ENCODE peak calls at places on chromosomes 7 and 10, in seven cellular contexts. T is mammary epithelial cell, I is A549, Y is heart right ventricle, O is cardiac muscle cell, S is dorsolateral prefrontal cortex, K is H1. G is an unnamed sample.

GRCh38 chr7:137925754-137926153 is 76.1 kb downstream of the CREB3L2 start:
- DNase-seq in T (no peak), O (peak), S (no peak), I (no peak), Y (no peak), K (no peak), G (no peak)

GRCh38 chr10:103752680-103753248 is 102.6 kb downstream of the SH3PXD2A start:
- DNase-seq in T (no peak), I (no peak), Y (no peak), K (peak), O (no peak), S (no peak), G (peak)

GRCh38 chr10:4663162-4663992 is 162.6 kb upstream of the AKR1E2 start:
- DNase-seq in S (peak), O (peak), K (no peak), Y (peak), T (peak), I (peak), G (peak)

GRCh38 chr10:132106431-132106830 is 40.7 kb downstream of the JAKMIP3 start:
- DNase-seq in T (no peak), K (peak), O (no peak), Y (no peak), S (no peak), I (no peak), G (no peak)

GRCh38 chr10:123377883-123378282 is 223.7 kb downstream of the BUB3 start:
- DNase-seq in Y (no peak), S (no peak), O (no peak), I (no peak), K (no peak), T (peak), G (no peak)

GRCh38 chr7:108114117-108114841 is 15.9 kb downstream of the LAMB4 start:
- DNase-seq in O (peak), K (peak), I (peak), T (peak), Y (peak), S (no peak), G (peak)

GRCh38 chr7:132220060-132220459 is 356.2 kb downstream of the PLXNA4 start:
- DNase-seq in K (no peak), I (no peak), S (no peak), T (no peak), Y (no peak), O (no peak), G (no peak)

GRCh38 chr10:121127151-121127906 is 276.2 kb downstream of the WDR11 start:
- DNase-seq in Y (no peak), T (no peak), S (no peak), I (no peak), O (peak), K (no peak), G (no peak)

GRCh38 chr7:13169356-13169755 is 481.9 kb downstream of the ARL4A start:
- DNase-seq in S (no peak), Y (no peak), T (no peak), I (no peak), O (no peak), K (no peak), G (no peak)

GRCh38 chr7:139650429-139651100 is 127.1 kb downstream of the CLEC2L start:
- DNase-seq in I (no peak), T (peak), O (peak), Y (peak), S (no peak), K (no peak), G (no peak)

GRCh38 chr10:129761981-129762956 is 201.8 kb downstream of the EBF3 start:
- DNase-seq in T (no peak), K (peak), Y (no peak), I (no peak), O (no peak), S (no peak), G (no peak)

GRCh38 chr10:98041352-98042043 is 11.1 kb upstream of the CRTAC1 start:
- DNase-seq in Y (peak), I (peak), K (peak), S (peak), T (peak), O (peak), G (peak)

GRCh38 chr7:134327896-134328295 is 11.2 kb upstream of the SLC35B4 start:
- DNase-seq in K (peak), O (peak), Y (no peak), I (peak), S (no peak), T (peak), G (peak)

GRCh38 chr10:15037691-15038090 is 6.1 kb upstream of the OLAH start:
- DNase-seq in Y (no peak), K (no peak), S (no peak), T (no peak), O (no peak), I (no peak), G (no peak)

GRCh38 chr10:132142396-132143161 is 44.2 kb upstream of the DPYSL4 start:
- DNase-seq in O (peak), Y (no peak), I (peak), K (peak), S (peak), T (peak), G (peak)

GRCh38 chr7:31437466-31437865 is 76.4 kb upstream of the ITPRID1 start:
- DNase-seq in O (no peak), I (no peak), S (no peak), T (no peak), Y (no peak), K (no peak), G (no peak)

GRCh38 chr10:35884657-35885071 is 242.6 kb upstream of the FZD8 start:
- DNase-seq in S (no peak), I (no peak), K (no peak), O (peak), T (no peak), Y (no peak), G (no peak)

GRCh38 chr7:95213809-95214492 is 110.4 kb downstream of the PON1 start:
- DNase-seq in T (no peak), K (no peak), O (no peak), I (no peak), S (peak), Y (peak), G (peak)

GRCh38 chr10:61346946-61347345 is 106.2 kb downstream of the TMEM26 start:
- DNase-seq in T (no peak), S (no peak), Y (no peak), O (no peak), I (no peak), K (no peak), G (no peak)

GRCh38 chr10:128723631-128724205 is 597.5 kb upstream of the MKI67 start:
- DNase-seq in O (no peak), I (no peak), K (no peak), S (no peak), T (no peak), Y (no peak), G (no peak)

GRCh38 chr7:29480934-29481625 is 82.6 kb upstream of the PRR15 start:
- DNase-seq in K (no peak), S (no peak), T (no peak), O (no peak), Y (no peak), I (no peak), G (no peak)

GRCh38 chr7:54932818-54933543 is 85.8 kb upstream of the EGFR start:
- DNase-seq in I (peak), Y (peak), K (peak), T (peak), O (peak), S (peak), G (peak)

GRCh38 chr7:44881610-44882009 is 3.7 kb downstream of the PURB start:
- DNase-seq in K (no peak), I (no peak), O (peak), Y (no peak), T (peak), S (no peak), G (peak)

GRCh38 chr10:30443049-30443448 is 9.1 kb downstream of the MAP3K8 start:
- DNase-seq in O (no peak), T (no peak), I (no peak), Y (no peak), K (no peak), S (no peak), G (no peak)

GRCh38 chr7:5767066-5767465 is 14.4 kb downstream of the RNF216 start:
- DNase-seq in Y (no peak), I (no peak), O (no peak), S (no peak), K (no peak), T (no peak), G (no peak)

GRCh38 chr10:131584286-131584685 is 272.8 kb upstream of the TCERG1L start:
- DNase-seq in S (peak), I (no peak), K (no peak), O (no peak), Y (no peak), T (no peak), G (no peak)

DNA sequence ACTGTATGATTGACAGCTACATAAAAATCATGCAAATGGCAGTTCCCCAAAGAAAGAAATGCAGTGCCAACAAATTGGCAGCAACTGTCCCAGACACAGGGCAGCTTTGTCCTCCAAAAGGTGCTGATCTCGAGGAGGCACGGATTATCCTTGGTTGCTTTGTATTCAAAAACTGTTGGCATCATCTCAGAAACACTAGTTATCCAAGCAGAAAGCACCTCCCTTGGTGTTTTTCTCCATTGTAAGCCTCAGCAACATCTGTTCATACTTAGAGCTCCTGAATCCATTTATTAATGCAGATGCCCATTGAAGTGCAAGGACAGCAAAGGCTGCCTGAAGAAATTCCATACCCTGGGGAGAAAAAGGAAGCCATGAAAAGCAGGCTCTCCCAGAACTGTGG is 1.1 kb upstream of the NPS start:
- DNase-seq in Y (no peak), K (no peak), I (no peak), S (no peak), O (no peak), T (no peak), G (no peak)
- TF ChIP-seq CTCF in Y (no peak), K (no peak), I (no peak), S (no peak), O (no peak), T (no peak), G (no peak)

DNA sequence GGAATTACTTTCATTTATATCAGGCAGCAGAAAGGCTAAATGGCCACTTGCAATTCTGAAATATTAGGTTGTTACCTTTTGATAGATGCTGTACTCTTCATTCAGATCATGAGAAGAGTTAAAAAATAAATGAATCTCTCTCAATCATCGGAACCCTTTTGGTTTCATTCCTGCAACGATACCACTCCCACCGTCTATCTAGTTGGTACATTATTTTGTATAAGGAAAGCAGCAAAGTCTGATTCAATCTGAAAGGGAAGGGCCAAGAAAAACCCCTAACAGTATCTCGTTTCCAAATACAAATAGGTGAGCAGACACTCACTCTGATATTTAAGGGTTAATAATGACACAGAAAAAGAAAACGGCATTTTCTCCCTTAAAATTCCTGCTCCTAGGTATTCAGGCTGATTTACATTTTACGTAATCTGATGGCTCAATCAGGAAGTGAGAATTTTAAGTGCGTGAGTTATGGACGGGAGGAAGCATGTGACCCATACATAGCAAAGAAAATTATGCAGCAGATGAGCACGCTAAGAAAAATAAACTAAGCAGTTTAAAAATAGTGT is 209.4 kb upstream of the KLF14 start:
- DNase-seq in I (peak), K (no peak), O (no peak), T (peak), S (no peak), Y (no peak), G (peak)
- H3K4me3 ChIP-seq in I (peak), K (no peak), O (no peak), T (peak), S (peak), Y (peak), G (no peak)

DNA sequence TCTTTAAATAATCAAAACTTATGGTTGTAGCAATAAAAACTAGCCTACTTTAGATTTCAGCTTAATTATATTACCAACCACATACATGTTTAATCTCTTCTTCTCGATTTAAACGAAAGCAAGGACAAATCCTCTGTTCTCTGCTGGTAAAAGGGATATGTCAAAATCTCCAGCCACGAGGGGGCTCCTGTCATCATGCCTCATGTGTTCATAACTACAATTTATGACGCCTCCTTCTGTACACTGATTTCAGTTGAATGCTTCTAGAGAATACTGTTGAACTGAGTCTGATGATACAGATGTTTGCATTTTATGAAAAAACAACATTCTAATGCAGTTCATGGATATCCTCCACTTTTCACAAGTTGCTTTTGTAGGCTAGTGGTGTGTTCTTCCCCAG is 220.0 kb upstream of the DPP6 start:
- DNase-seq in I (no peak), K (no peak), Y (no peak), O (no peak), S (no peak), T (no peak), G (no peak)
- TF ChIP-seq CTCF in I (no peak), K (no peak), Y (no peak), O (no peak), S (no peak), T (no peak), G (no peak)

DNA sequence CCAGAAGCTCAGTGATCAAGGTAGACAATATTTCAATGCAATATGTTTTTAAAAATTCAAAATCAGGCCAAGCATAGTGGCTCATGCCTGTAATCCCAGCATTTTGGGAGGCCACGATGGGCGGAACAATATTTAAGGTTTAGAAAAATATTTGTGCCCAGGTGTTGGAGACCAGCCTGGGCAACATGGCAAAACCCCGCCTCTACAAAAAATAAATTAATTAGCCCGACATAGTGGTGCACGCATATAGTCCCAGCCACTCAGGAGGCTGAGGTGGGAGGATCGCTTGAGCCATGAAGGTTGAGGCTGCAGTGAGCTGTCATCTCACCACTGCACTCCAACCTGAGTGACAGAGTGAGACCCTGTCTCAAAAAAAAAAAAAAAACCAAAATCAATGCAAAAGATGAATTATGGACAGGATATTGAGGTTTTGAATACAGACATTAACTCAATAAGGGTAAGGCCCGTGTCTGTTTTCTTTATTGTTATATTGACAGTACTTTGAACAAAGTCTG is 913 bp upstream of the IFIT5 start:
- DNase-seq in T (no peak), I (no peak), S (no peak), K (no peak), O (no peak), Y (no peak), G (no peak)
- H3K4me3 ChIP-seq in T (no peak), I (no peak), S (peak), K (peak), O (no peak), Y (no peak), G (no peak)

GRCh38 chr7:38881015-38881414 is 28.0 kb downstream of the VPS41 start:
- DNase-seq in S (no peak), Y (no peak), T (no peak), O (no peak), K (no peak), I (no peak), G (no peak)
- TF ChIP-seq CTCF in S (no peak), Y (no peak), T (no peak), O (no peak), K (peak), I (no peak), G (no peak)

GRCh38 chr10:110067960-110068770 is 60.4 kb downstream of the ADD3 start:
- DNase-seq in K (no peak), Y (peak), O (no peak), T (no peak), I (no peak), S (no peak), G (no peak)

GRCh38 chr10:110065269-110065668 is 57.5 kb downstream of the ADD3 start:
- DNase-seq in Y (no peak), T (no peak), I (no peak), O (no peak), K (no peak), S (no peak), G (no peak)

GRCh38 chr10:110068780-110069179 is 61.0 kb downstream of the ADD3 start:
- DNase-seq in I (no peak), T (no peak), Y (no peak), S (no peak), O (no peak), K (no peak), G (no peak)

GRCh38 chr10:110074298-110074697 is 66.5 kb downstream of the ADD3 start:
- DNase-seq in I (no peak), K (no peak), T (no peak), O (peak), Y (no peak), S (no peak), G (peak)

DNA sequence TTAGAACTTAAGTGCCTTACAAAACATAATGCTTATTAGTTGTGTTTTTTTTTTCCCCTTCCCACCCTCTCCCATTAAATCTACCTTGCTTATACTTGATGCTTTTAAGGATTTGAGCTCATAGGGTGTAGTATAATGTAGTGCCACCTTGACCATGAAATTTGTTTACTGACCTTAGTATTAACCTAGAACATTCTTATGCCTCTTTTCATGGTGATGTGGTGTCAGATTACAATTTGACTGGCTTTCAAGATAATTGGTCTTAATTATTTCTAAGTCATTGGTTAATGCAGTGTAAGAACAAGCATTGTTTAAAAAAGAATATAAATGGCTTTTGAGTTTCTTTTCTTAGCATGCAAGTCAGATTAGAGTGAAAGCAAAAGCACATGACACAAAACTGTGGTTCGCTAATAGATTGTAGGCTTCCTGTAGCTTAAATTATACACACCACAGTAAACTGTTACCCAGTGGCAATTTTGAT is 61.8 kb downstream of the ADD3 start:
- DNase-seq in K (no peak), O (no peak), I (no peak), S (no peak), Y (no peak), T (no peak), G (no peak)
- H3K4me3 ChIP-seq in K (no peak), O (no peak), I (no peak), S (no peak), Y (no peak), T (no peak), G (no peak)

DNA sequence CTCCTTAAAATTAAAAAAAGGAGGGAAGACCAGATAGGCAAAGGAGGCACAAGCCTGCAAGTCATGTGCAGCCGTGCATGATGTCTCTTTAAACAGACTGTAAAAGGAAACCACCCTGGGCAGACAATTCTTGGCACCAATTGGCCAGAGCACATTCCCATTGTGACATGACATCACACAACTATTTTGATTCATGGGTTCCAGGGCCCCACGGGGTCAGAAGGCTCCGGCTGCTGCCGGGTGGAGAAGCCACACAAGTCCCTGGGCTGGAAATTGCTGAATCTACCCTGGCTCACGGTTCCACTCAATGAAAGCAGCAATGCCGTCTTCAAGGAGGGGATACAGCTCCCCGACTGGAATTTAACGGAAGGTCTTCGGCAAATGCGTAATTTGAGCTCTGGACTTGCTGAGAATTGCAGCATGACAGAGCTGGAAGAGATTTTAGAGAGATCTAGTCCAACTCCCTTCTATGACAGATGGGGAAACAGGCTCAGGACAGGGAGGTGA is 140.5 kb downstream of the PRKAG2 start:
- DNase-seq in I (peak), Y (peak), O (peak), K (peak), T (peak), S (no peak), G (peak)
- TF ChIP-seq CTCF in I (no peak), Y (no peak), O (no peak), K (peak), T (peak), S (no peak), G (peak)

GRCh38 chr7:143965280-143965679 is 10.6 kb downstream of the OR2F1 start:
- DNase-seq in S (no peak), I (no peak), T (no peak), K (no peak), O (no peak), Y (no peak), G (peak)
- H3K4me3 ChIP-seq in S (no peak), I (no peak), T (no peak), K (no peak), O (no peak), Y (no peak), G (no peak)

DNA sequence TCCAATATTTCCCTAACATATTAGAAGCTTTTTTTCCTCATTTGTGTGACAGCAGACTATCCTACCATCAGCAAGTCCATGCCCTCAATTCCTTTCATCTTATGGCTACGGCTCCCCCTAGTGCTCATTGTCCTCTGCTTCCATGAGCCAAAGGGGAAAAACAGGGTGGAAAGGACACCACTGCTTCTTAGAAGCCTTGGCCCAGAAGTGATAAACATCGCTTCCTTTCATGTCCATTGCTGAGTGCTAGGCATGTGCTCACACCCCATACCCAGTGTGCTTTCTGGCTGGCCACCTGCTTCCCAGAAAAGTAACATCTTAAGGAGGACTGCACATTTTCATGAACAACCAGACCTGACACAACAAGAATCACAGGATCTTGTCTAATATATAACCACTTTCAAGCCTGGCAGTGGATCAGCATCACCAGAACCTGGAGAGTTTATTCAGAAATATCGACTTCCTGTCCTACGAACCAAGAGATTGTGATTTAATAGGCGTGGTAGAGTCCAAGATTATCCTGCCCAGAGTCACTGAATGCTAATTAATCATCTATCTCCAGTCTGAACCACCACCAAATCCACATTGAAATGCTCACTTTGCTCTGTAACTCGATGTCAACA is 650.5 kb upstream of the SORCS1 start:
- DNase-seq in I (no peak), K (peak), O (peak), Y (peak), T (peak), S (peak), G (peak)
- TF ChIP-seq CTCF in I (no peak), K (peak), O (peak), Y (peak), T (peak), S (peak), G (peak)